ENCODE peak calls at places on chromosomes 4 and X, in ten cellular contexts. F, T, J, P, L, S, V, I, N and Y are unnamed samples.

GRCh38 chr4:189385098-189385497 is 555.6 kb upstream of the FRG1 start:
- DNase-seq in F (no peak), T (no peak), J (no peak), P (no peak), L (no peak), S (no peak), V (no peak), I (no peak), N (no peak), Y (no peak)

GRCh38 chrX:105331244-105331643 is 110.8 kb upstream of the TEX13A start:
- DNase-seq in F (no peak), T (no peak), J (peak), P (no peak), L (no peak), S (no peak), V (no peak), I (no peak), N (peak), Y (no peak)

GRCh38 chr4:186400676-186401075 is 134.7 kb downstream of the F11 start:
- DNase-seq in F (no peak), T (no peak), J (peak), P (no peak), L (no peak), S (no peak), V (no peak), I (no peak), N (peak), Y (no peak)

GRCh38 chrX:44400588-44400987 is 57.1 kb upstream of the EFHC2 start:
- DNase-seq in F (no peak), T (no peak), J (peak), P (no peak), L (no peak), S (peak), V (peak), I (no peak), N (peak), Y (no peak)

GRCh38 chrX:40474205-40474626 is 106.6 kb upstream of the ATP6AP2 start:
- DNase-seq in F (peak), T (no peak), J (peak), P (peak), L (peak), S (peak), V (no peak), I (no peak), N (peak), Y (no peak)

GRCh38 chr4:123444298-123444731 is 47.7 kb downstream of the SPRY1 start:
- DNase-seq in F (peak), T (no peak), J (peak), P (no peak), L (no peak), S (no peak), V (peak), I (peak), N (no peak), Y (no peak)

GRCh38 chr4:53917719-53918118 is 146.7 kb downstream of the CHIC2 start:
- DNase-seq in F (no peak), T (no peak), J (peak), P (no peak), L (no peak), S (no peak), V (no peak), I (no peak), N (no peak), Y (no peak)

GRCh38 chr4:112747035-112747434 is 110.1 kb downstream of the LARP7 start:
- DNase-seq in F (no peak), T (no peak), J (no peak), P (no peak), L (no peak), S (no peak), V (no peak), I (no peak), N (no peak), Y (no peak)

GRCh38 chr4:118760092-118760491 is 74.9 kb downstream of the METTL14 start:
- DNase-seq in F (no peak), T (no peak), J (no peak), P (no peak), L (no peak), S (no peak), V (no peak), I (no peak), N (no peak), Y (no peak)

GRCh38 chr4:142815834-142816233 is 30.3 kb downstream of the INPP4B start:
- DNase-seq in F (no peak), T (no peak), J (peak), P (no peak), L (no peak), S (no peak), V (no peak), I (no peak), N (peak), Y (no peak)

GRCh38 chr4:118353452-118353851 is 649 bp upstream of the PRSS12 start:
- DNase-seq in F (no peak), T (no peak), J (no peak), P (no peak), L (no peak), S (no peak), V (peak), I (no peak), N (no peak), Y (no peak)

GRCh38 chr4:1307951-1308735 is 18.5 kb downstream of the MAEA start:
- DNase-seq in F (no peak), T (no peak), J (no peak), P (no peak), L (no peak), S (no peak), V (no peak), I (no peak), N (no peak), Y (no peak)

GRCh38 chr4:99207911-99208718 is 10.9 kb downstream of the ADH6 start:
- DNase-seq in F (no peak), T (no peak), J (peak), P (no peak), L (no peak), S (no peak), V (no peak), I (no peak), N (peak), Y (no peak)

GRCh38 chr4:152779513-152780266 is at the start of the genes ARFIP1 and TIGD4:
- DNase-seq in F (peak), T (peak), J (peak), P (peak), L (peak), S (peak), V (peak), I (peak), N (peak), Y (peak)
- TF ChIP-seq CTCF in F (no peak), T (no peak), J (peak), P (peak), L (no peak), S (peak), V (no peak), I (peak), N (peak), Y (no peak)

GRCh38 chrX:48761674-48762471 is at the start of gene GLOD5:
- DNase-seq in F (peak), T (no peak), J (no peak), P (no peak), L (peak), S (peak), V (peak), I (peak), N (no peak), Y (peak)
- TF ChIP-seq CTCF in F (no peak), T (peak), J (peak), P (peak), L (no peak), S (no peak), V (no peak), I (peak), N (peak), Y (no peak)

DNA sequence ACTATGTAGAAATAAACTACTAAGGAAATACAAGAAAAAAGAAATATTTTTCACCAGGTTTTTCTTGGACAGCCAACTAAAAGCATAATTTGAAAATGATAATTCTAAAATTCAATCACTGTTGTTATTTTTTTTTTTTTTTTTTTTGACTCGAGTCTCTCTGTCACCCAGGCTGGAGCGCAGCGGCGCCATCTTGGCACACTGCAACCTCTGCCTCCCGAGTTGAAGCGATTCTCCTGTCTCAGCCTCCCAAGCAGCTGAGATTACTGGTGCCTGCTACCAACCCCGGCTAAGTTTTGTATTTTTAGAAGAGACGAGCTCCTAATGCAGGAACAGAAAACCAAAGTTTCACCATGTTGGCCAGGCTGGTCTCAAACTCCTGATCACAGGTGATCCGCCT is 122.3 kb upstream of the UGT8 start:
- DNase-seq in F (no peak), T (no peak), J (no peak), P (no peak), L (no peak), S (no peak), V (no peak), I (no peak), N (no peak), Y (no peak)
- TF ChIP-seq CTCF in F (no peak), T (no peak), J (no peak), P (no peak), L (no peak), S (no peak), V (no peak), I (no peak), N (no peak), Y (no peak)

GRCh38 chrX:128781506-128781905 is 729.3 kb upstream of the ACTRT1 start:
- DNase-seq in F (peak), T (no peak), J (no peak), P (peak), L (peak), S (no peak), V (peak), I (peak), N (no peak), Y (peak)
- TF ChIP-seq CTCF in F (peak), T (no peak), J (no peak), P (peak), L (no peak), S (no peak), V (no peak), I (peak), N (peak), Y (no peak)

DNA sequence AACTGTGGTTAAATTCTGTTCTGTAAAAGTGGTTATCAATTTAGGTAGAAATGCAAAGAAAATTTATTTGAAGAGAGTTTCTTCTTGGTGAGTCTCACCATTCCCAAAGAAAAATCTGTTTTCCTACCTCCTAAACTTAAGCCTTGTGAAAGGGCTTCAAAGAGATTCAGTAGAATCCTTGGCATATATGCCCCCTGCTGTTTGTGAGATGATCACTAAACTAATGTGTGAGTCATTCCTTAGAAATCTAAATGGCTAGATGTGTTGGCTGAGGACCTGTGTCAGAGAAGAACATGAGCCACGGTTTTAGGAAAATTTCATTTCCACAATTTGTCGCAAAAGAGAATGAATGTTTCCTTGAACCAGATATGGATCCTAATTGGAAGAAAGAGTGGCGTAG is 260.9 kb downstream of the SLC7A11 start:
- DNase-seq in F (no peak), T (no peak), J (peak), P (no peak), L (no peak), S (no peak), V (no peak), I (no peak), N (peak), Y (no peak)
- TF ChIP-seq CTCF in F (no peak), T (no peak), J (peak), P (no peak), L (no peak), S (no peak), V (no peak), I (no peak), N (no peak), Y (no peak)

GRCh38 chr4:78171482-78171881 is 114.4 kb downstream of the FRAS1 start:
- DNase-seq in F (no peak), T (no peak), J (no peak), P (no peak), L (no peak), S (no peak), V (no peak), I (no peak), N (no peak), Y (no peak)
- TF ChIP-seq CTCF in F (no peak), T (no peak), J (no peak), P (no peak), L (no peak), S (no peak), V (no peak), I (no peak), N (no peak), Y (no peak)

GRCh38 chr4:6343950-6344408 is 74.3 kb downstream of the WFS1 start:
- DNase-seq in F (peak), T (no peak), J (peak), P (peak), L (peak), S (peak), V (no peak), I (no peak), N (peak), Y (no peak)
- TF ChIP-seq CTCF in F (no peak), T (peak), J (no peak), P (peak), L (no peak), S (no peak), V (no peak), I (no peak), N (peak), Y (no peak)